ENCODE peak calls at places on chromosomes 12 and 14, in seven cellular contexts. A, S, U, K, I, Y and Z are unnamed samples.

GRCh38 chr12:100332852-100333251 is 24.0 kb upstream of the SLC17A8 start:
- DNase-seq in A (no peak), S (no peak), U (no peak), K (no peak), I (no peak), Y (no peak), Z (no peak)

GRCh38 chr12:39839072-39839471 is 219.5 kb upstream of the ABCD2 start:
- DNase-seq in A (no peak), S (no peak), U (no peak), K (no peak), I (no peak), Y (no peak), Z (no peak)

GRCh38 chr14:105496831-105497591 is 6.0 kb downstream of the TEDC1 start:
- DNase-seq in A (peak), S (no peak), U (peak), K (no peak), I (no peak), Y (no peak), Z (peak)

GRCh38 chr14:75978249-75978731 is 3.5 kb downstream of the TGFB3 start:
- DNase-seq in A (no peak), S (no peak), U (no peak), K (no peak), I (peak), Y (no peak), Z (no peak)

GRCh38 chr12:40152783-40153383 is 47.0 kb upstream of the SLC2A13 start:
- DNase-seq in A (no peak), S (peak), U (peak), K (no peak), I (peak), Y (no peak), Z (no peak)

GRCh38 chr14:56199976-56200577 is 81.9 kb downstream of the PELI2 start:
- DNase-seq in A (no peak), S (no peak), U (no peak), K (no peak), I (no peak), Y (no peak), Z (no peak)

GRCh38 chr12:109719123-109720022 is 5.7 kb downstream of the FAM222A start:
- DNase-seq in A (peak), S (no peak), U (no peak), K (no peak), I (no peak), Y (no peak), Z (no peak)

GRCh38 chr12:2999265-2999841 is 40.2 kb downstream of the TEAD4 start:
- DNase-seq in A (no peak), S (no peak), U (no peak), K (no peak), I (no peak), Y (no peak), Z (no peak)

GRCh38 chr12:100793182-100793581 is 1.4 kb upstream of the ANO4 start:
- DNase-seq in A (no peak), S (no peak), U (no peak), K (no peak), I (no peak), Y (no peak), Z (no peak)

GRCh38 chr12:130421896-130422295 is 84.2 kb downstream of the PIWIL1 start:
- DNase-seq in A (no peak), S (no peak), U (no peak), K (no peak), I (no peak), Y (no peak), Z (no peak)